ENCODE peak calls at places on chromosomes 11 and 22, in eight cellular contexts. V, H, D, W, C, B, I and K are unnamed samples.

GRCh38 chr11:72821920-72822799 is 7.9 kb downstream of the ATG16L2 start:
- DNase-seq in V (peak), H (peak), D (peak), W (peak), C (peak), B (peak), I (peak), K (no peak)

GRCh38 chr11:65425971-65426838 is 3.6 kb downstream of the NEAT1 start:
- DNase-seq in V (no peak), H (no peak), D (peak), W (no peak), C (no peak), B (no peak), I (no peak), K (peak)

GRCh38 chr11:99370557-99371200 is 349.9 kb downstream of the CNTN5 start:
- DNase-seq in V (no peak), H (peak), D (no peak), W (no peak), C (no peak), B (no peak), I (no peak), K (no peak)

GRCh38 chr11:65553301-65554001 is 4.7 kb downstream of the LTBP3 start:
- DNase-seq in V (no peak), H (peak), D (no peak), W (no peak), C (no peak), B (no peak), I (no peak), K (peak)

GRCh38 chr22:23529166-23530103 is 50.7 kb downstream of the IGLL1 start:
- DNase-seq in V (no peak), H (no peak), D (no peak), W (no peak), C (no peak), B (no peak), I (no peak), K (no peak)

GRCh38 chr11:65290448-65291165 is 24.1 kb upstream of the CDC42EP2 start:
- DNase-seq in V (no peak), H (no peak), D (no peak), W (no peak), C (no peak), B (peak), I (no peak), K (peak)

GRCh38 chr11:83019888-83020579 is 51.7 kb downstream of the RAB30 start:
- DNase-seq in V (no peak), H (peak), D (no peak), W (no peak), C (no peak), B (no peak), I (no peak), K (no peak)

GRCh38 chr11:30586251-30587144 is at the start of gene MPPED2:
- DNase-seq in V (peak), H (peak), D (no peak), W (no peak), C (no peak), B (no peak), I (peak), K (no peak)

GRCh38 chr11:16261836-16262644 is 94.3 kb downstream of the SOX6 start:
- DNase-seq in V (no peak), H (no peak), D (no peak), W (no peak), C (peak), B (no peak), I (no peak), K (no peak)

GRCh38 chr11:34269031-34269430 is 88.8 kb downstream of the ABTB2 start:
- DNase-seq in V (no peak), H (no peak), D (no peak), W (no peak), C (no peak), B (no peak), I (no peak), K (no peak)

GRCh38 chr11:17015639-17016125 is 1.5 kb upstream of the PLEKHA7 start:
- DNase-seq in V (no peak), H (no peak), D (no peak), W (no peak), C (no peak), B (no peak), I (peak), K (no peak)

GRCh38 chr11:86740628-86741488 is 59.5 kb upstream of the PRSS23 start:
- DNase-seq in V (peak), H (peak), D (peak), W (peak), C (peak), B (no peak), I (no peak), K (no peak)

GRCh38 chr11:47507868-47508594 is 44.9 kb downstream of the CELF1 start:
- DNase-seq in V (no peak), H (no peak), D (no peak), W (no peak), C (no peak), B (no peak), I (no peak), K (no peak)

GRCh38 chr11:66142370-66143263 is 72.5 kb downstream of the PACS1 start:
- DNase-seq in V (peak), H (no peak), D (peak), W (no peak), C (peak), B (no peak), I (no peak), K (no peak)

GRCh38 chr11:77201370-77201769 is 73.3 kb downstream of the MYO7A start:
- DNase-seq in V (no peak), H (no peak), D (no peak), W (no peak), C (no peak), B (no peak), I (no peak), K (no peak)

GRCh38 chr11:65014146-65014960 is at the start of gene ARL2:
- DNase-seq in V (peak), H (no peak), D (no peak), W (no peak), C (peak), B (no peak), I (no peak), K (peak)

GRCh38 chr11:115530752-115531151 is 26.5 kb upstream of the CADM1 start:
- DNase-seq in V (peak), H (peak), D (no peak), W (no peak), C (no peak), B (no peak), I (no peak), K (peak)

GRCh38 chr22:17303840-17304779 is 65.2 kb upstream of the CECR2 start:
- DNase-seq in V (no peak), H (no peak), D (no peak), W (no peak), C (no peak), B (peak), I (no peak), K (no peak)

GRCh38 chr11:133070053-133070713 is 462.1 kb downstream of the OPCML start:
- DNase-seq in V (no peak), H (peak), D (no peak), W (no peak), C (no peak), B (no peak), I (no peak), K (no peak)

GRCh38 chr22:29987143-29987542 is 93.1 kb upstream of the HORMAD2 start:
- DNase-seq in V (no peak), H (no peak), D (no peak), W (no peak), C (no peak), B (no peak), I (no peak), K (no peak)

GRCh38 chr11:130442728-130443127 is 5.7 kb upstream of the ADAMTS15 start:
- DNase-seq in V (no peak), H (no peak), D (no peak), W (no peak), C (no peak), B (no peak), I (no peak), K (no peak)

GRCh38 chr11:129611661-129612566 is 203.7 kb upstream of the TMEM45B start:
- DNase-seq in V (no peak), H (no peak), D (no peak), W (no peak), C (no peak), B (no peak), I (no peak), K (peak)

GRCh38 chr22:19843857-19844422 is 10.7 kb downstream of the GNB1L start:
- DNase-seq in V (no peak), H (no peak), D (no peak), W (no peak), C (no peak), B (no peak), I (no peak), K (no peak)

GRCh38 chr11:120248551-120249278 is 8.8 kb downstream of the POU2F3 start:
- DNase-seq in V (no peak), H (no peak), D (peak), W (no peak), C (no peak), B (peak), I (no peak), K (no peak)
- TF ChIP-seq REST in V (no peak), H (no peak), D (no peak), W (no peak), C (no peak), B (no peak), I (no peak), K (no peak)

GRCh38 chr22:27107005-27107404 is 449.6 kb downstream of the MIAT start:
- DNase-seq in V (no peak), H (no peak), D (no peak), W (no peak), C (no peak), B (no peak), I (no peak), K (no peak)
- H3K27ac ChIP-seq in V (peak), H (no peak), D (no peak), W (no peak), C (no peak), B (no peak), I (no peak), K (no peak)

GRCh38 chr11:12005476-12005875 is 3.0 kb downstream of the DKK3 start:
- DNase-seq in V (no peak), H (no peak), D (no peak), W (no peak), C (no peak), B (no peak), I (no peak), K (no peak)

GRCh38 chr11:12007769-12008737 is at the start of gene DKK3:
- DNase-seq in V (no peak), H (peak), D (no peak), W (no peak), C (no peak), B (no peak), I (peak), K (no peak)

GRCh38 chr11:12005061-12005460 is 3.4 kb downstream of the DKK3 start:
- DNase-seq in V (no peak), H (no peak), D (no peak), W (no peak), C (no peak), B (no peak), I (no peak), K (no peak)

GRCh38 chr11:12007230-12007593 is 1.2 kb downstream of the DKK3 start:
- DNase-seq in V (no peak), H (peak), D (no peak), W (no peak), C (no peak), B (no peak), I (no peak), K (no peak)

DNA sequence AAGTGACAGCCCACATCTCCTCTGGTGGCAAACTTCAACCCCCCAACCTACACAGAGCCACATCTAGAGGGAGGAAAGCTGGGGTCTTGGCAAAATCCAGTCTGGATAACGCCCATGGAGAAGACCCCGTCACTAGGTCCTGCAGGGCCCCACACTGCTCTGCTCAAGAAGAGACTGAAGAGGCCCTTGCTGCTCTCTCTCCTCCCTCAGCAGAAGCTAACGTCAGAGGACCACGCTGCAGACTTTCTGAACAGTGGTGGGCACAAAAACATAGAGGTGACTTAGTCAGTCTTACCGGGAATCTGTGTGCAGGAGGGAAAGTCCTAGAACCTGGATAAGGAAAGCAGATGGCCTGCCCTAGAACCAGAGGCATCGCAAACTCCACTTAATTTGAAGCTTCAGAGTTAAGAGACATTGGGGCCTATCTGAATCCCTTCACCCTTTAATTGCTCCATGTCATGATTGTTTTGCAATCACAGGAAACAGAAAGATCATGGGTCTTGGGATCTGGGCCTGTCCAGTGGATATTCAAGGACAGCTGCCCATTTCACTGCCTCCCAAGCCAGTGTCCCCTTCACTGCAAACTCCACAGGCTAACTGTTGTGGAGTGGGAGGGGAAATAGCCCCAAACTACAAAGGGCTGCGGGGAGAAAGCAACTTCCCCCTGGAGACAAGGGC is 1.7 kb downstream of the DKK3 start:
- DNase-seq in V (no peak), H (no peak), D (no peak), W (no peak), C (no peak), B (no peak), I (no peak), K (no peak)
- H3K4me3 ChIP-seq in V (no peak), H (no peak), D (no peak), W (no peak), C (no peak), B (no peak), I (peak), K (no peak)

DNA sequence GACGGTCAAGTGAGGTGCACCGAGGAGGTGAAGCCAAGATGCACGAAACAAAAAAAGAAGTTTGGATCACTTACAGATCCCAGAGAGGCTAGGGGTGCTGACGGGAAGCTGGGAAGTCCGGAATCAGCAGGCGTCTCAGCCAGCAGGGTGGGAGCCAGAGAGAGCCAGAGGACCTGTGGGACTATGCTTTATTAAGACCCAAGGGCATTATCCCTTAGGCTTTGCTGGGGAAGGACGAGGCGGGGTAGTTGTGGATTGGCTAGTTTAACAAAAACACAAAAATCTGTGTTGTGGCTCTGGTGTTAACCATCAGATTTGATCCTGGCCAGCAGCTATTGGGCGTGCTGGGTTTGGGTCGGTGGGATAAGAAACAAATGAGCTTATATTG is 427.1 kb downstream of the DYNC2H1 start:
- DNase-seq in V (no peak), H (no peak), D (no peak), W (no peak), C (no peak), B (no peak), I (peak), K (no peak)
- TF ChIP-seq REST in V (no peak), H (no peak), D (no peak), W (no peak), C (no peak), B (no peak), I (no peak), K (no peak)

DNA sequence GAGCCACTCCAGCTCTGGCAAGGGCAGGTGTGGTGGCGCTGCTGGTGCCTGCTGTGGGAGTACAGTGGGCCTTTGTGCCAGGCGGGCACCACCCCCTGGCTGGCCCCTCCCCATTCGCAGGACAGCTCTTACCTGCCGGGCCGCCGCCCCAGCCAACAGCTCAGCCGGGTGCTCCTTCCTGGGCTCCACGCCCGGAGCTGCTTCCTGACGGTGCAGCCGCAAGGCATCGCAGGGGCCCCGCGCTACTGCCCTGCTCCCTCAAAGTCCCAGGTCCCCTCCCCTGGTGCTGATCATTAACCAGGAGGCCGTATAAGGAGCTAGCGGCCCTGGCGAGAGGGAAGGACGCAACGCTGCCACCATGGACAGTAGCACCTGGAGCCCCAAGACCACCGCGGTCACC is at the start of gene SLC5A1:
- DNase-seq in V (no peak), H (peak), D (no peak), W (no peak), C (no peak), B (no peak), I (no peak), K (no peak)
- H3K27ac ChIP-seq in V (no peak), H (no peak), D (no peak), W (no peak), C (no peak), B (no peak), I (no peak), K (no peak)

GRCh38 chr11:59815754-59816153 is 5.2 kb upstream of the MRPL16 start:
- DNase-seq in V (no peak), H (peak), D (no peak), W (no peak), C (no peak), B (no peak), I (no peak), K (no peak)
- H3K4me3 ChIP-seq in V (no peak), H (peak), D (no peak), W (no peak), C (no peak), B (no peak), I (no peak), K (no peak)

GRCh38 chr22:32804036-32804435 is 2.5 kb downstream of the TIMP3 start:
- DNase-seq in V (no peak), H (no peak), D (no peak), W (no peak), C (no peak), B (no peak), I (no peak), K (no peak)
- TF ChIP-seq REST in V (no peak), H (no peak), D (no peak), W (no peak), C (no peak), B (no peak), I (no peak), K (no peak)